ENCODE peak calls at places on chromosomes 11 and 22, in seven cellular contexts. Z, F, Y, W, L, X and C are unnamed samples.

GRCh38 chr11:88175004-88175706 is at the start of gene RAB38:
- DNase-seq in Z (no peak), F (no peak), Y (peak), W (peak), L (peak), X (peak), C (no peak)

GRCh38 chr11:12871788-12872321 is 137.3 kb upstream of the RASSF10 start:
- DNase-seq in Z (no peak), F (no peak), Y (no peak), W (no peak), L (no peak), X (no peak), C (no peak)

GRCh38 chr22:44037519-44038370 is 13.6 kb downstream of the PARVB start:
- DNase-seq in Z (peak), F (no peak), Y (no peak), W (no peak), L (no peak), X (no peak), C (no peak)

GRCh38 chr22:47020157-47020556 is 257.7 kb downstream of the TBC1D22A start:
- DNase-seq in Z (no peak), F (no peak), Y (no peak), W (no peak), L (no peak), X (no peak), C (no peak)

GRCh38 chr22:20552450-20552894 is 45.1 kb downstream of the MED15 start:
- DNase-seq in Z (no peak), F (no peak), Y (peak), W (no peak), L (no peak), X (peak), C (peak)

GRCh38 chr11:2882681-2883110 is 2.9 kb downstream of the CDKN1C start:
- DNase-seq in Z (no peak), F (no peak), Y (no peak), W (no peak), L (no peak), X (no peak), C (no peak)

GRCh38 chr11:134483291-134483690 is 71.2 kb upstream of the B3GAT1 start:
- DNase-seq in Z (no peak), F (no peak), Y (no peak), W (no peak), L (no peak), X (no peak), C (no peak)

GRCh38 chr11:13335319-13335718 is 57.7 kb downstream of the BMAL1 start:
- DNase-seq in Z (no peak), F (no peak), Y (peak), W (peak), L (peak), X (peak), C (no peak)